ENCODE peak calls at places on chromosomes 7 and 10, in four cellular contexts. J is HL-60, E is K562, N is GM12878. S is an unnamed sample.

GRCh38 chr7:128176696-128177095 is 64.4 kb upstream of the LEP start:
- DNase-seq in N (no peak), E (no peak), J (no peak), S (no peak)

GRCh38 chr10:112280205-112280921 is 2.8 kb upstream of the TECTB start:
- DNase-seq in N (no peak), J (no peak), E (no peak), S (no peak)

GRCh38 chr7:67470256-67470751 is 473.7 kb downstream of the TYW1 start:
- DNase-seq in E (no peak), N (no peak), J (no peak), S (no peak)

GRCh38 chr7:46654546-46655443 is 733.7 kb upstream of the IGFBP3 start:
- DNase-seq in E (no peak), J (no peak), N (no peak), S (no peak)

GRCh38 chr7:70356324-70356797 is 758.1 kb downstream of the AUTS2 start:
- DNase-seq in J (no peak), N (no peak), E (no peak), S (no peak)

GRCh38 chr10:133258066-133258817 is 18.4 kb downstream of the ADAM8 start:
- DNase-seq in E (no peak), N (no peak), J (peak; percentile 56), S (no peak)

GRCh38 chr7:24477807-24478655 is 95.2 kb upstream of the PALS2 start:
- DNase-seq in J (no peak), N (no peak), E (peak; percentile 16), S (no peak)

GRCh38 chr7:10724449-10724848 is 249.2 kb upstream of the PHF14 start:
- DNase-seq in N (no peak), E (no peak), J (no peak), S (no peak)

GRCh38 chr7:41679566-41679965 is 23.3 kb downstream of the INHBA start:
- DNase-seq in N (no peak), E (no peak), J (no peak), S (no peak)

GRCh38 chr7:55441668-55442305 is 76.7 kb downstream of the LANCL2 start:
- DNase-seq in J (no peak), E (no peak), N (no peak), S (no peak)

GRCh38 chr10:25641576-25641975 is 292.5 kb upstream of the MYO3A start:
- DNase-seq in N (no peak), J (no peak), E (no peak), S (no peak)

GRCh38 chr10:26214004-26214403 is 2.6 kb upstream of the GAD2 start:
- DNase-seq in E (no peak), J (no peak), N (no peak), S (no peak)

GRCh38 chr7:118259115-118259514 is 34.6 kb downstream of the ANKRD7 start:
- DNase-seq in E (no peak), J (no peak), N (no peak), S (no peak)

GRCh38 chr7:159022238-159022993 is 122.3 kb downstream of the VIPR2 start:
- DNase-seq in J (no peak), N (no peak), E (peak; percentile 49), S (no peak)

GRCh38 chr10:50226610-50227009 is 24.7 kb downstream of the ASAH2 start:
- DNase-seq in J (no peak), N (no peak), E (no peak), S (no peak)

GRCh38 chr10:28087675-28088351 is 88.9 kb upstream of the ODAD2 start:
- DNase-seq in E (no peak), J (peak; percentile 49), N (no peak), S (no peak)

GRCh38 chr10:124179308-124180043 is 86.1 kb upstream of the CHST15 start:
- DNase-seq in E (no peak), J (no peak), N (no peak), S (no peak)

GRCh38 chr10:133264455-133264854 is 12.2 kb downstream of the ADAM8 start:
- DNase-seq in J (peak; percentile 56), E (no peak), N (no peak), S (no peak)

GRCh38 chr7:1529383-1530116 is 952 bp upstream of the MAFK start:
- DNase-seq in J (no peak), E (no peak), N (no peak), S (no peak)

GRCh38 chr10:124511205-124512039 is 49.8 kb downstream of the LHPP start:
- DNase-seq in N (no peak), J (no peak), E (no peak), S (no peak)

GRCh38 chr7:47408675-47409074 is 173.2 kb downstream of the TNS3 start:
- DNase-seq in N (no peak), E (no peak), J (no peak), S (no peak)

GRCh38 chr7:154345093-154345492 is 292.9 kb downstream of the DPP6 start:
- DNase-seq in J (no peak), E (no peak), N (no peak), S (no peak)

GRCh38 chr7:156499247-156499881 is 141.2 kb upstream of the RNF32 start:
- DNase-seq in J (no peak), N (no peak), E (no peak), S (no peak)

GRCh38 chr10:104403625-104404024 is 50.0 kb downstream of the CFAP58 start:
- DNase-seq in E (no peak), N (no peak), J (no peak), S (no peak)

GRCh38 chr7:27689045-27689877 is 26.6 kb upstream of the HIBADH start:
- DNase-seq in J (peak; percentile 65), N (no peak), E (no peak), S (peak; percentile 19)

GRCh38 chr7:29991937-29992336 is 2.3 kb upstream of the SCRN1 start:
- DNase-seq in N (no peak), E (no peak), J (no peak), S (no peak)

GRCh38 chr7:29146082-29146706 is at the start of gene CPVL:
- DNase-seq in E (no peak), J (no peak), N (no peak), S (no peak)

GRCh38 chr7:87574630-87575029 is 26.1 kb downstream of the ABCB1 start:
- DNase-seq in J (no peak), E (no peak), N (no peak), S (no peak)

GRCh38 chr10:51607436-51607835 is 92.0 kb downstream of the CSTF2T start:
- DNase-seq in E (no peak), J (no peak), N (no peak), S (no peak)

GRCh38 chr7:47406766-47407129 is 175.2 kb downstream of the TNS3 start:
- DNase-seq in J (no peak), E (no peak), N (no peak), S (no peak)

GRCh38 chr7:36264917-36265292 is 111.9 kb downstream of the EEPD1 start:
- DNase-seq in N (no peak), J (no peak), E (no peak), S (no peak)

GRCh38 chr7:148527717-148528168 is 62.8 kb upstream of the C7orf33 start:
- DNase-seq in J (peak; percentile 85), N (peak; percentile 47), E (peak; percentile 84), S (peak; percentile 37)

GRCh38 chr7:5426226-5426475 is 2.5 kb upstream of the TNRC18 start:
- DNase-seq in N (no peak), E (no peak), J (no peak), S (no peak)

GRCh38 chr7:30379131-30379530 is 94.7 kb downstream of the ZNRF2 start:
- DNase-seq in E (no peak), N (no peak), J (no peak), S (no peak)

GRCh38 chr10:34808789-34809745 is 6.0 kb downstream of the PARD3 start:
- DNase-seq in N (no peak), J (no peak), E (no peak), S (no peak)

GRCh38 chr10:114458955-114459354 is 54.7 kb upstream of the AFAP1L2 start:
- DNase-seq in J (peak; percentile 84), N (no peak), E (peak; percentile 12), S (peak; percentile 31)

GRCh38 chr7:15682751-15683150 is 3.7 kb downstream of the MEOX2 start:
- DNase-seq in E (no peak), N (no peak), J (no peak), S (no peak)

GRCh38 chr7:70579397-70580097 is 552.4 kb upstream of the GALNT17 start:
- DNase-seq in E (no peak), J (no peak), N (no peak), S (no peak)

GRCh38 chr7:116316838-116317612 is 106.7 kb downstream of the TES start:
- DNase-seq in J (no peak), N (peak; percentile 77), E (no peak), S (no peak)

GRCh38 chr7:27124979-27125689 is 5.4 kb downstream of the HOXA4 start:
- DNase-seq in E (no peak), J (no peak), N (no peak), S (no peak)

GRCh38 chr10:122237326-122237725 is 33.8 kb upstream of the BTBD16 start:
- DNase-seq in N (no peak), J (no peak), E (no peak), S (no peak)
- TF ChIP-seq SPI1 in N (no peak), J (no peak), E (no peak), S (no peak)

GRCh38 chr10:90125966-90126600 is 424.7 kb downstream of the KIF20B start:
- DNase-seq in E (no peak), N (no peak), J (no peak), S (no peak)

GRCh38 chr10:90130321-90131086 is 429.1 kb downstream of the KIF20B start:
- DNase-seq in N (peak; percentile 41), J (no peak), E (no peak), S (no peak)

DNA sequence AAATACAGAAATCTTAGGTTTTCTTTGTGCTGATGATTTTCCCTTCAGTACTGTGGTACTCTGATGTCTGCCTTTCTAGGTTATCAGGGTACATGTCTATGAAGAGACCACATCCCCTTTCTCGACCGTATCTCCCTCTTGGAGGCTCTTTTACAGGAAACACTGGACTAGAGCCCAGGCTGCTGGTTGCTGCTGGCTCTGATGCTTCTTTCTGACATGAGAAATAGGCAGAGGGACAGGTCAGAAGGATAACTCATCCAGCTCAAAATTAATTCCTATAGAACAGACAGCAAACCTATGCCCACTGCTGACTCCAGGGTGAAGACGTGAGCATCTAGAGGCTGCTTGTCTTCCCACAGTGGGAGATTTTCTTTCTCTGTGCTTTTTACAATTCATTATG is 424.0 kb downstream of the KIF20B start:
- DNase-seq in J (no peak), N (no peak), E (no peak), S (no peak)
- TF ChIP-seq SPI1 in J (no peak), N (no peak), E (no peak), S (no peak)

GRCh38 chr7:151271699-151272355 is 23.3 kb upstream of the SMARCD3 start:
- DNase-seq in N (no peak), E (no peak), J (peak; percentile 96), S (no peak)
- TF ChIP-seq SPI1 in N (no peak), E (no peak), J (peak; percentile 64), S (no peak)

DNA sequence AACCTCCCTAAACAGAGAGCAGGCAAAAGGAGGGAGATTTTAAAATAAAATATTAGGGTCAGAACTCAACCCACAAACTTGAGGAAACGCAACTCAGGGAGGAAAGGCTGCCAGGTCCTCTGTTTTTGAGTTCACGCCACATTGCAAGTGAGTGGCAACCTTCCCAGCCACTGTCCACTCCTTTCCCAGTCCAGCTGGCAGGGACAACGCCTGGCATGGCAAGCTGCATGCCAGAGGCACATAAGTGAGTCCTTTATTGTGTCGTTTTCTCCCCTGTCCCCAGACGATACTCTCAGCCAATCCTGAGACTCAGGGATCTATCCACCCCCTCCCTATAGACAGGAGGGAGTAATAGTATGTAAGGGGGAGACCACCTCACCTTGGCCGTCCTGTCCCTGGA is 22.4 kb downstream of the FBXW4 start:
- DNase-seq in N (no peak), J (no peak), E (no peak), S (no peak)
- TF ChIP-seq SPI1 in N (no peak), J (no peak), E (no peak), S (no peak)